ENCODE peak calls at places on chromosome 16, in four cellular contexts. Q, M, C and B are unnamed samples.

GRCh38 chr16:24645739-24646645 is 83.5 kb upstream of the TNRC6A start:
- DNase-seq in Q (peak; percentile 97), M (no peak), C (peak; percentile 57), B (peak; percentile 100)

GRCh38 chr16:27430923-27431484 is 29.0 kb downstream of the IL21R start:
- DNase-seq in Q (no peak), M (peak; percentile 75), C (no peak), B (peak; percentile 52)

GRCh38 chr16:14286381-14287230 is 215.5 kb downstream of the MRTFB start:
- DNase-seq in Q (no peak), M (no peak), C (no peak), B (no peak)

GRCh38 chr16:19753815-19754643 is 36.0 kb downstream of the IQCK start:
- DNase-seq in Q (peak; percentile 45), M (no peak), C (peak; percentile 39), B (peak; percentile 83)

GRCh38 chr16:57938936-57939871 is 31.7 kb downstream of the CNGB1 start:
- DNase-seq in Q (peak; percentile 36), M (no peak), C (peak; percentile 22), B (peak; percentile 20)

GRCh38 chr16:62201911-62202310 is 165.7 kb upstream of the CDH8 start:
- DNase-seq in Q (no peak), M (no peak), C (no peak), B (no peak)

GRCh38 chr16:29835926-29836325 is 15.7 kb downstream of the MVP start:
- DNase-seq in Q (no peak), M (no peak), C (no peak), B (no peak)

GRCh38 chr16:83095926-83096692 is 469.3 kb downstream of the CDH13 start:
- DNase-seq in Q (no peak), M (no peak), C (no peak), B (peak; percentile 70)

GRCh38 chr16:9099131-9099625 is 7.7 kb downstream of the HAPSTR1 start:
- DNase-seq in Q (no peak), M (no peak), C (peak; percentile 36), B (peak; percentile 68)

GRCh38 chr16:11190585-11191565 is 65.1 kb downstream of the SOCS1 start:
- DNase-seq in Q (no peak), M (no peak), C (no peak), B (peak; percentile 62)

GRCh38 chr16:74742051-74742481 is 32.6 kb downstream of the FA2H start:
- DNase-seq in Q (peak; percentile 65), M (no peak), C (no peak), B (peak; percentile 43)

GRCh38 chr16:73956592-73957495 is 339.8 kb upstream of the PSMD7 start:
- DNase-seq in Q (peak; percentile 52), M (peak; percentile 44), C (peak; percentile 50), B (peak; percentile 64)

GRCh38 chr16:71565812-71566700 is 10.8 kb downstream of the TAT start:
- DNase-seq in Q (no peak), M (no peak), C (no peak), B (no peak)

GRCh38 chr16:58638148-58639036 is 8.8 kb upstream of the CNOT1 start:
- DNase-seq in Q (peak; percentile 74), M (no peak), C (peak; percentile 79), B (peak; percentile 91)

GRCh38 chr16:27245276-27246231 is 23.0 kb downstream of the NSMCE1 start:
- DNase-seq in Q (peak; percentile 90), M (peak; percentile 45), C (no peak), B (peak; percentile 99)

GRCh38 chr16:82425661-82426060 is 201.1 kb upstream of the CDH13 start:
- DNase-seq in Q (no peak), M (no peak), C (no peak), B (no peak)

GRCh38 chr16:2206780-2207433 is 1.7 kb downstream of the MLST8 start:
- DNase-seq in Q (no peak), M (no peak), C (no peak), B (no peak)

GRCh38 chr16:78729687-78730086 is 630.2 kb downstream of the WWOX start:
- DNase-seq in Q (no peak), M (no peak), C (peak; percentile 82), B (no peak)

GRCh38 chr16:9068886-9069285 is 22.6 kb upstream of the HAPSTR1 start:
- DNase-seq in Q (no peak), M (no peak), C (no peak), B (no peak)

GRCh38 chr16:3454093-3454492 is 10.6 kb downstream of the NAA60 start:
- DNase-seq in Q (peak; percentile 35), M (no peak), C (peak; percentile 45), B (peak; percentile 8)

GRCh38 chr16:17951273-17951845 is 385.2 kb downstream of the NPIPA8 start:
- DNase-seq in Q (no peak), M (no peak), C (no peak), B (no peak)

GRCh38 chr16:52450241-52450640 is 96.7 kb downstream of the TOX3 start:
- DNase-seq in Q (no peak), M (no peak), C (no peak), B (no peak)

GRCh38 chr16:24668481-24669001 is 60.9 kb upstream of the TNRC6A start:
- DNase-seq in Q (no peak), M (no peak), C (no peak), B (peak; percentile 65)

GRCh38 chr16:28140788-28141618 is 70.8 kb downstream of the XPO6 start:
- DNase-seq in Q (no peak), M (no peak), C (peak; percentile 10), B (no peak)

GRCh38 chr16:27906883-27907282 is 156.6 kb downstream of the GSG1L start:
- DNase-seq in Q (no peak), M (peak; percentile 67), C (no peak), B (no peak)

GRCh38 chr16:66996983-66997358 is 8.6 kb downstream of the CES4A start:
- DNase-seq in Q (no peak), M (no peak), C (no peak), B (no peak)

GRCh38 chr16:47848481-47849109 is 307.2 kb downstream of the ABCC12 start:
- DNase-seq in Q (no peak), M (no peak), C (no peak), B (peak; percentile 55)

GRCh38 chr16:89545831-89546574 is 14.5 kb upstream of the RPL13 start:
- DNase-seq in Q (no peak), M (no peak), C (peak; percentile 89), B (no peak)

GRCh38 chr16:17161034-17161433 is 309.7 kb downstream of the XYLT1 start:
- DNase-seq in Q (no peak), M (no peak), C (no peak), B (no peak)

GRCh38 chr16:47013172-47013571 is 39.7 kb upstream of the DNAJA2 start:
- DNase-seq in Q (no peak), M (no peak), C (no peak), B (no peak)

GRCh38 chr16:49811630-49812334 is 44.1 kb downstream of the ZNF423 start:
- DNase-seq in Q (no peak), M (no peak), C (no peak), B (no peak)

GRCh38 chr16:27400751-27401620 is 988 bp upstream of the IL21R start:
- DNase-seq in Q (no peak), M (no peak), C (no peak), B (peak; percentile 40)

GRCh38 chr16:11260596-11260966 is 4.6 kb upstream of the SOCS1 start:
- DNase-seq in Q (no peak), M (no peak), C (no peak), B (no peak)

GRCh38 chr16:75029854-75030253 is 31.0 kb downstream of the ZNRF1 start:
- DNase-seq in Q (peak; percentile 51), M (no peak), C (peak; percentile 13), B (peak; percentile 84)

GRCh38 chr16:11307639-11308492 is 26.7 kb upstream of the PRM1 start:
- DNase-seq in Q (no peak), M (no peak), C (no peak), B (no peak)

GRCh38 chr16:11474617-11475291 is 112.0 kb downstream of the LITAF start:
- DNase-seq in Q (peak; percentile 35), M (no peak), C (peak; percentile 69), B (no peak)

GRCh38 chr16:84718-85452 is 6.9 kb downstream of the MPG start:
- DNase-seq in Q (no peak), M (no peak), C (no peak), B (peak; percentile 96)
- TF ChIP-seq POLR2A in Q (no peak), M (peak; percentile 29), C (no peak), B (peak; percentile 57)

DNA sequence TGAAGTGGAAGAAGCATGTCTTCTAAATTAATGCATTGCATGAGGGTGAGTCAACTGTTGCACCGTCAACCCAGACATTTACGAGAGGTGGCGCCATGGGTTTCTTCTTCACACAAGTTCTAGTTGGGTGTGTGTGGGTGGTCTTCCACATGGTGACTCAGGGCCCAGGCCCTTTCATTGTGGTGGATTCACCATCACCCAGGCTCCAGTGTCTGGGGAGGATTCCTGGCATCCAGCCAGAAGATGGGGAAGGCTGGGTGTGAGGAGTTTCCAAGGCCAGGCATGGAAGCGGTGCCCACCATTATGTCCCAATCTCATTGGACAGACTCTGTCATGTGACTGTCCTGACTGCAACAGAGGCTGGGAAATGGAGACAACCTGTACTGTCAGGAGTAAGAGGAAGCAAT is 21.4 kb upstream of the JPH3 start:
- DNase-seq in Q (peak; percentile 81), M (peak; percentile 56), C (no peak), B (peak; percentile 46)
- TF ChIP-seq CTCF in Q (peak; percentile 11), M (no peak), C (no peak), B (no peak)

GRCh38 chr16:87416826-87417471 is 24.8 kb downstream of the MAP1LC3B start:
- DNase-seq in Q (peak; percentile 54), M (no peak), C (peak; percentile 29), B (peak; percentile 72)
- TF ChIP-seq MAZ in Q (no peak), M (no peak), C (no peak), B (no peak)

DNA sequence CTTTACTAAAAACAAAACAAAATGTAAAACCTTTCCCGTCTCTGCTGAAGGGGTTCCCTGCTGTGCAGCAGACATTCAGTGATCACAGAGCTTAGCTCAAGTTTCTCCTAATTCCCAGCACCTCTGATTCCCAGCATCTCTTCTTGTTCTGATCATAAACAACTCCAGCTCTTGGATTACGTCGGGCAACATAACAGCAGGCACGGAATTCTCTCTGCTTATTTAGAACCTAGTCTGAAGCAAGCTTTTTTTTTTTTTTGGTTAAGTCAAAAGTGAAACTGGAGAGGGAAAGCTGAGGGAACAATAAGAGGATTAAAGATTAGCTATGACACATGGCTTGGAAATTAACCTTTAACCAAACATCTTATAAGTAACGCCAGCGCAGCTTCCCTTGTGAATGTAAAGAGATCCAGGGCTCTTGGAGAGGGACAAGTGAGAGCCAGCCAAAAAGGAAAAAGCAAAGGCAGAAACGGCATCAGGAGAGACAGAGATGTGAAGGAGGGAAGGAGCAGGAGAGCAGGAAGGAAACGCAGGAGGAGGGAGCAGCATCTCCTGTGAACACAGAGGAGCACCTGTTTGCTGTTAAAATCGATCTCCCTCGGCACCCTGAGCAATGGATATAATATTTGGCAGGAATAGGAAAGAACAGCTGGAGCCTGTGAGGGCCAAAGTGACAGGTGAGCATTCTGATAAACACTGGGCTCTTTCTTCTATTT is at the start of gene BCO1:
- DNase-seq in Q (peak; percentile 63), M (no peak), C (peak; percentile 35), B (peak; percentile 66)
- TF ChIP-seq POLR2A in Q (no peak), M (no peak), C (no peak), B (no peak)